ENCODE peak calls at places on chromosomes 2 and 18, in nine cellular contexts. G, Y, H, Z, P, T, V, I and B are unnamed samples.

GRCh38 chr2:178844690-178845089 is 37.5 kb upstream of the TTN start:
- DNase-seq in G (no peak), Y (no peak), H (no peak), Z (no peak), P (no peak), T (no peak), V (no peak), I (no peak), B (no peak)

GRCh38 chr2:65393743-65394422 is 38.5 kb downstream of the SPRED2 start:
- DNase-seq in G (no peak), Y (no peak), H (no peak), Z (no peak), P (no peak), T (no peak), V (no peak), I (no peak), B (no peak)

GRCh38 chr2:20219763-20220380 is 5.1 kb downstream of the SDC1 start:
- DNase-seq in G (no peak), Y (no peak), H (no peak), Z (no peak), P (no peak), T (no peak), V (no peak), I (peak), B (no peak)

GRCh38 chr2:46804794-46805193 is 110.8 kb downstream of the MCFD2 start:
- DNase-seq in G (peak), Y (no peak), H (no peak), Z (no peak), P (no peak), T (no peak), V (no peak), I (no peak), B (no peak)

GRCh38 chr18:7789853-7790552 is 222.9 kb downstream of the PTPRM start:
- DNase-seq in G (no peak), Y (no peak), H (peak), Z (peak), P (no peak), T (no peak), V (peak), I (no peak), B (no peak)

GRCh38 chr2:96161785-96162367 is 16.6 kb upstream of the DUSP2 start:
- DNase-seq in G (no peak), Y (no peak), H (no peak), Z (no peak), P (no peak), T (no peak), V (no peak), I (no peak), B (no peak)

GRCh38 chr2:174035981-174036742 is 71.0 kb upstream of the SP3 start:
- DNase-seq in G (no peak), Y (no peak), H (peak), Z (no peak), P (no peak), T (no peak), V (peak), I (no peak), B (no peak)

GRCh38 chr2:144559242-144559641 is 39.3 kb upstream of the ZEB2 start:
- DNase-seq in G (no peak), Y (no peak), H (no peak), Z (no peak), P (no peak), T (no peak), V (no peak), I (no peak), B (no peak)

GRCh38 chr2:191617589-191617988 is 60.3 kb upstream of the NABP1 start:
- DNase-seq in G (no peak), Y (no peak), H (no peak), Z (no peak), P (no peak), T (no peak), V (no peak), I (no peak), B (no peak)

GRCh38 chr2:200308421-200309295 is 2.2 kb downstream of the SPATS2L start:
- DNase-seq in G (no peak), Y (no peak), H (peak), Z (no peak), P (no peak), T (no peak), V (peak), I (no peak), B (no peak)

GRCh38 chr2:80269806-80270205 is 34.7 kb downstream of the LRRTM1 start:
- DNase-seq in G (no peak), Y (no peak), H (no peak), Z (no peak), P (peak), T (no peak), V (no peak), I (no peak), B (no peak)

GRCh38 chr2:21423854-21424253 is 300.1 kb downstream of the TDRD15 start:
- DNase-seq in G (no peak), Y (no peak), H (peak), Z (no peak), P (no peak), T (no peak), V (no peak), I (no peak), B (no peak)

GRCh38 chr2:1854747-1855146 is 110.4 kb upstream of the PXDN start:
- DNase-seq in G (no peak), Y (no peak), H (peak), Z (no peak), P (no peak), T (peak), V (peak), I (no peak), B (no peak)

GRCh38 chr18:77063256-77063655 is 69.3 kb downstream of the MBP start:
- DNase-seq in G (no peak), Y (no peak), H (peak), Z (no peak), P (peak), T (no peak), V (peak), I (peak), B (no peak)
- TF ChIP-seq CTCF in G (no peak), Y (no peak), H (no peak), Z (no peak), P (no peak), T (no peak), V (no peak), I (no peak), B (no peak)

DNA sequence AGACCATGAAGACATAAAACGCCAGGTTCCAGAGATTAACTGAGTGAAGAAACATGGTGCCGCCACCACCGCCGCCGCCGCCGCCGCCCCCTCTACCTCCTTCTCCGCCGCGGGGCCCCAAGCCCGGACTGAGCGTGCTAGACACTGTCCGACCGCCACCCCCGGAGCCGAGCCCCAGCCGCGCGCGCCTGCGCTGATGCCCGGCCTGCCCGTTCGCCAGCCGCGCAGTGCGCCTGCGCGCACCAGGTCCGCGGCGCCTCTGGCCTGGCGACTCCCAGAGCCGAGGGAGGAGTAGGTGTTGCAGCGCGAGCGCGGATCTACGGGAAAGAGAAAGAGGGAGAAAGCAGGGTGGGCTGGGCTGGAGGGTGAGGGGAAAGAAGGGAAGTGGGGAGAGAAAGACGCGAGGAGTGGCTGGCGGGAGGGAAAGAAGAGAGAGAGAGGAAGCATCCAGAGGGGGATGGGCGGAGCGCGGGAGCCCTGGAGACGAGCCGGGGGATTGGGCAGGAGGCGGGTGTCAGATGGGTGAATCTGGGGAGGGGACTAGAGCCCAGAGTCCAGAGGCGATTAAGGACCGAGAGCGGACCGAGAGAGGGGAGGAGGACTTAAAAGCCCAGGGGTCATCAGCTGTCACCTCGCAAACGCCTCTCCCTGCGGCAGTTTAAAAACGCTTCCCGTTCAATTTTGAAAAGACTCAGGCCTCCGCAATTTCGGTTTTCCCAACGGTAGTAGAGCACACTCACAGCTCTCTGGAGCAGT is at the start of gene PGAP1:
- DNase-seq in G (peak), Y (peak), H (peak), Z (peak), P (peak), T (peak), V (peak), I (peak), B (peak)
- TF ChIP-seq CTCF in G (no peak), Y (no peak), H (no peak), Z (no peak), P (no peak), T (no peak), V (no peak), I (no peak), B (no peak)

GRCh38 chr2:18117592-18117991 is 239.1 kb downstream of the KCNS3 start:
- DNase-seq in G (no peak), Y (no peak), H (peak), Z (no peak), P (peak), T (peak), V (peak), I (no peak), B (no peak)
- TF ChIP-seq CTCF in G (no peak), Y (no peak), H (peak), Z (peak), P (peak), T (peak), V (peak), I (peak), B (peak)

GRCh38 chr2:121128741-121129659 is 156.0 kb downstream of the TFCP2L1 start:
- DNase-seq in G (peak), Y (no peak), H (peak), Z (no peak), P (peak), T (peak), V (peak), I (peak), B (no peak)
- TF ChIP-seq CTCF in G (no peak), Y (no peak), H (peak), Z (peak), P (peak), T (peak), V (peak), I (peak), B (peak)

DNA sequence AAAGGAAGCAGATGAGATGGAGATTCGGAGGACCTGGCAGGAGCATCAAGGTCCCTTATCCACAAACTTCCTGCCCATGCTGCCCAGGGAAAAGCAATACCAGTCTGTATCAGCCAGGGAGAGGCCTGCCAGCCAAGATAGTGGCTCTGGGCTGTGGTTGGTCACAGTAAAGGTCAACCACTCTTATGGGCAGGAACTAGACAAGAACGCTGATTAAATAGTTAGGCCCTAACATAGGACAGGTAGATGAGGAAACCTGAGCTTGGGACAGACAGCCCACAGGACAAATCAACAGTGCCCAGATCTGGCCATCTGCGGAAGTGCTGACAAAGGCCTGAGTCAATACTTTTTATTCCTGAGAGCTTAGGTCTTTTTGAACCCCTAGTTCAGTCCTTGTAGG is 10.7 kb downstream of the PSTPIP2 start:
- DNase-seq in G (no peak), Y (no peak), H (no peak), Z (no peak), P (no peak), T (no peak), V (no peak), I (no peak), B (no peak)
- TF ChIP-seq CTCF in G (no peak), Y (no peak), H (no peak), Z (no peak), P (no peak), T (no peak), V (no peak), I (no peak), B (no peak)

GRCh38 chr2:86296947-86297346 is 40.5 kb downstream of the REEP1 start:
- DNase-seq in G (no peak), Y (no peak), H (no peak), Z (no peak), P (no peak), T (no peak), V (no peak), I (no peak), B (no peak)
- TF ChIP-seq CTCF in G (no peak), Y (no peak), H (no peak), Z (no peak), P (no peak), T (no peak), V (no peak), I (no peak), B (no peak)

GRCh38 chr2:68294187-68294586 is 25.6 kb downstream of the CNRIP1 start:
- DNase-seq in G (no peak), Y (no peak), H (no peak), Z (no peak), P (no peak), T (no peak), V (peak), I (no peak), B (no peak)
- TF ChIP-seq CTCF in G (no peak), Y (no peak), H (no peak), Z (no peak), P (no peak), T (peak), V (peak), I (no peak), B (no peak)

DNA sequence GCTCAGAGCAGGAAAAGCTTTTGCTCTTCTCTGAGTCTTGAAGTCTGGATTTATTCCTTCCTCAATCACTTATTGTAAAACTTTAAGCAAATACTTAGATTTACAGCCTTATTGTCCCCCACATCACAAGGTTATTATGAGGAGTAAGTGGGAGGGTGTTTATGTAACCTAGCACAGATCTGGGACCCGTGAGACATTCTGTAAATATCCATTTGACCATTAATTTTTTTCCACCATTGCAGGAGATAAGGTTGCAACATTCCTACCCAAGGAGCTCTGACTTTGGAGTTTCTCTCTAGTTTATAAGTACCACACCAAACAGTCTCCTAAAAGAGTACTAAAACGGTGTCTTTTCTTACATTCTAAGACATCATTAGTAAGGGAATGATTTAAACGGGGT is 52.1 kb upstream of the CTIF start:
- DNase-seq in G (no peak), Y (no peak), H (peak), Z (no peak), P (no peak), T (no peak), V (no peak), I (no peak), B (peak)
- TF ChIP-seq CTCF in G (no peak), Y (no peak), H (no peak), Z (no peak), P (no peak), T (no peak), V (no peak), I (no peak), B (no peak)

GRCh38 chr2:214960677-214961076 is 151.2 kb upstream of the BARD1 start:
- DNase-seq in G (no peak), Y (no peak), H (peak), Z (no peak), P (no peak), T (no peak), V (peak), I (no peak), B (no peak)
- TF ChIP-seq CTCF in G (no peak), Y (no peak), H (no peak), Z (no peak), P (no peak), T (no peak), V (no peak), I (no peak), B (no peak)

GRCh38 chr2:121902171-121902591 is 146.7 kb downstream of the TSN start:
- DNase-seq in G (no peak), Y (no peak), H (no peak), Z (no peak), P (no peak), T (peak), V (peak), I (no peak), B (no peak)
- TF ChIP-seq CTCF in G (no peak), Y (no peak), H (no peak), Z (no peak), P (no peak), T (no peak), V (peak), I (no peak), B (no peak)